ENCODE peak calls at places on chromosomes 12 and 14, in five cellular contexts. X is transverse colon, E is heart left ventricle, R is IMR-90, Y is body of pancreas. W is an unnamed sample.

GRCh38 chr14:60349663-60350365 is 100.8 kb downstream of the PPM1A start:
- DNase-seq in X (peak), E (peak), R (peak), Y (peak), W (peak)

GRCh38 chr12:13278249-13278787 is 81.8 kb downstream of the EMP1 start:
- DNase-seq in X (peak), E (peak), R (peak), Y (peak), W (peak)

GRCh38 chr12:46830731-46831334 is 5.0 kb upstream of the SLC38A4 start:
- DNase-seq in X (peak), E (no peak), R (no peak), Y (peak), W (peak)

GRCh38 chr12:115709410-115710065 is 568.0 kb downstream of the MED13L start:
- DNase-seq in X (peak), E (peak), R (no peak), Y (peak), W (peak)

GRCh38 chr12:77488041-77488620 is 342.6 kb upstream of the NAV3 start:
- DNase-seq in X (no peak), E (no peak), R (peak), Y (no peak), W (no peak)

GRCh38 chr14:92397140-92397815 is 74.3 kb downstream of the SLC24A4 start:
- DNase-seq in X (no peak), E (no peak), R (peak), Y (no peak), W (no peak)

GRCh38 chr14:101961011-101961721 is 3.2 kb upstream of the DYNC1H1 start:
- DNase-seq in X (peak), E (peak), R (peak), Y (peak), W (peak)

GRCh38 chr12:68189766-68190700 is 30.5 kb upstream of the IFNG start:
- DNase-seq in X (no peak), E (no peak), R (peak), Y (no peak), W (no peak)

GRCh38 chr12:101256271-101256670 is 23.6 kb upstream of the UTP20 start:
- DNase-seq in X (no peak), E (no peak), R (no peak), Y (no peak), W (no peak)

GRCh38 chr12:3303410-3304136 is 187.4 kb upstream of the PRMT8 start:
- DNase-seq in X (no peak), E (no peak), R (no peak), Y (peak), W (no peak)
- TF ChIP-seq CTCF in X (no peak), E (no peak), R (no peak), Y (no peak), W (no peak)

DNA sequence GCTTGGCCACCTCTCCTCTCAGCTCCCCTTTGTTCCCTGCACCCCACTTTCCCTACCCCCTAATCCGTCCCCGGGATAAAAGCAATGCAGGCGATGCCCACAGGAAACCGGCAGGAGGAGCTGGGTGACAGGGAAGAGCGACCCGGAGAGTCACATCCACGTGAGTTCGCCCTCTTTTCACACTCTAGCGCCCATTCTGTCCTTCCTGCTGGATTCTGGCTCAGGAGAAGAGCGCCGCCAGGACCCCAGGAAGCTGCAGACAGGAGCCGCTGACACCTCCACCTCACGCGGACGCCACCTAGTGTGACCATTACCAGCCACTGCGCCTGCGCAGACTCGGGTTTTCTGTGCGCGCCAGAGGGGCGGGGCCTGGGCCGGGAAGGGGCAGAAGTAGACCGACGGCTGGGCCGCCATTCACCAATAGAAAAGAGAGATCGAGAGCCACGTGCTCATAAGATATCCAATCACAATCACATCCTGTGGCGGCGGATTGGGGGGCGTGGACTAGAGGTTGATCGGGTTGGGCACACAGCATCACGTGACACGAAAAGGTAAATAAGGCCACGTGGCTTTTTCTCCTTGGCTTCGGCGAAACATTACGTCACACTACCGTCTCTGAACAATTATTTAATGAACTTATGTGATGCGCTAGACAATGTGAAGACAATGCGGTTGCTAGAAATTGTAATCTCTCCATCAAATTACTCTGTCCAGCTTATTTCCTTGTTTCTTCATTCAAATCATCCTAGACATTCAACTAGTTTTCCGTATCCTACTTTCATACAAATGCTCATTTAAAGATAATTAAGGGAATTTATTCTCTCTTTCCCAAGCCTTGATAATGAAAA is 10.1 kb downstream of the PLA2G1B start:
- DNase-seq in X (peak), E (peak), R (peak), Y (peak), W (peak)
- H3K27ac ChIP-seq in X (peak), E (peak), R (peak), Y (peak), W (peak)

DNA sequence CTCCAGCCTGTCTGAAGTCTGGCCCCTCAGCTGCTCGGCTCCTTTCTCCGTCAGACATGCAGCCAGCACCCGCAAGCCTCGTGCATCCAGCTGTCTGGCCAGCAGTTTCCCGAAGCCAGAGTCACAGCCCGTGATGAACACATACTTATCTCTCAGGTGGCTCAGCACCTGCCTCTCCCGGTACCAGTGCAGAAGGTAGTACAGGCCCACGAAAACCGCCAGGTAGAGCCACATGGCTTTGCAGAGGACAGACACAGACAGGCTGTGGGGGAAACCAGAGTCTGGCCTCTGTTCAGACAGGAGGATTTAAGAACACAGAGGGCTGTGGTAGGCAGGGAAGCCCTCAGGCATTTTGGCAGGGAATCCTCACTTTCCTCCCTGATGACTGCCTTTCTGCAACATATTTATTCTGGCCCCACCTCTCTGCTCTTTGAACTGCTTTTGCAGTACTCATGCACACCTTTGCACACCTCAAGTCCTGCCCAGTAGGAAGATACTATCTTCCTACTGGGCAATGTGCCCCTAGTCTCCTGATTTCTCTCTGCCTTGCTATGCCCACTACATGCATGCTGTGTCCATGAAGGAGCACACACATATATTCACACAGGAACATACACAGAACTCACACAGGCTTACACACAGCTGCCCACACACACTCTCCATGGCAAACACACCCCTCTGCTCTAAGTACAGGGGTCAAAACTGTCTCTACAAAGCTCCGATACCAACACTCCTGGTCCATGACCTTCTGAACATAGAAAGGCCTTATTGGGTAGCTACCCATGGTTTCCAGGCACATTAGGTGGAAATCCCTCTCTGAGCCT is at the start of gene RDH16:
- DNase-seq in X (no peak), E (no peak), R (no peak), Y (no peak), W (no peak)
- TF ChIP-seq POLR2A in X (no peak), E (no peak), R (no peak), Y (no peak), W (no peak)

DNA sequence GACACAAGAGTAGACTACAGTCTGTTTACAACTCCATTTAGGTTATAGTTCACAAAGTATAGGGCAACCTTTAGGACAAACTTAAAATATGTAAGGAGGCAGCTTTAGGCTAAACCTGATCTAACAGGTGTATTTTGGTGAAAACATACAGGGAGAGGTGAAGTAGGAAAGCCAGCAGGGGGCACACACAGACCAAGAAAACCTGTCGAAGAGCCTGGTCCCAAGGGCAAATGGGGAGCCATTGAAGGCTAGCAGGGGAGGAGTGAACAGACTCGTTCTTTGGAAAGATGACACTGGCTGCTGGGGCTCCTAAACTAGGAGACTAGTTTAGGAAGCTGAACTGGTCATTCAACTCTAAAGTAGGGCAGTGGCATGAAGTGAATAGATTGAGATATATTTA is 138.8 kb upstream of the WSCD2 start:
- DNase-seq in X (peak), E (no peak), R (no peak), Y (peak), W (peak)
- TF ChIP-seq CTCF in X (peak), E (peak), R (peak), Y (peak), W (peak)

GRCh38 chr12:29216266-29216665 is 67.2 kb downstream of the FAR2 start:
- DNase-seq in X (no peak), E (no peak), R (no peak), Y (no peak), W (no peak)
- H3K27ac ChIP-seq in X (no peak), E (no peak), R (no peak), Y (no peak), W (no peak)

DNA sequence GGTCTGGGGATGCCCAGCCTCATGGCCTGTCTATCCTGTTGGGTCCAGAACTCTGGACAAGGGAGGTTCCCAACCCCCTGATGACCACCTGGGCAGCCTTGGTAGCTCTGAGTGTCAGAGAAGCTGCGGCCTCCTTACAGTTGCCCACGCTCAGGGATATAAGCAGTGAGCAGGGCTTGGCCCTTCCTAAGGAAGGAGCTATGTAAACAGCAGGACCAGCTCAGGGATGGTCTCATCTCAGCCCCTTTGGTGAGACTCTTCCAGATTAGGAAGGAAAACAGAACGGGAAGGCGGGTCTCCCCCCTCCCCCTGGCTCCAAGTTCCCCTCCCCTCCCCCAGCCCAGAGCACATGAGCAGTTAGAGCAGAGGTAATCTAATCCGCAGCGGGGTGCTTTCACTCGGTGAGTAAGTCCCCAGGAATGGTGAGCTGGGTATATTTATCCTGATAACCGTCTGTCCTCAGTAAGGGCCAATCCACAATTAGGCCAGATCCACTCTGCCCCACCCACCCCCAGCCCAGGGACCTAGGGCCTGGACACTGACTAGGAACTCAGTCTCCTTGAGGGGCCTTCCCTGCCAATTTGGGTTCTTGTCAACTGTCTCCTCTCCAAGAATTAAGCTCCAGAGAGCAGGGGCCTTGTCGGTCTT is 29.5 kb upstream of the RPLP0 start:
- DNase-seq in X (peak), E (peak), R (peak), Y (peak), W (peak)
- TF ChIP-seq POLR2A in X (no peak), E (no peak), R (peak), Y (no peak), W (peak)

GRCh38 chr14:43898709-43899108 is 608.4 kb downstream of the FSCB start:
- DNase-seq in X (no peak), E (no peak), R (no peak), Y (no peak), W (no peak)
- TF ChIP-seq CTCF in X (no peak), E (no peak), R (no peak), Y (no peak), W (no peak)

GRCh38 chr12:89210277-89210676 is 142.0 kb downstream of the DUSP6 start:
- DNase-seq in X (no peak), E (no peak), R (no peak), Y (no peak), W (no peak)
- H3K27ac ChIP-seq in X (no peak), E (no peak), R (no peak), Y (no peak), W (no peak)

GRCh38 chr12:118060301-118061010 is 523 bp downstream of the WSB2 start:
- DNase-seq in X (peak), E (peak), R (no peak), Y (peak), W (peak)

GRCh38 chr12:118061011-118061875 is at the start of gene WSB2:
- DNase-seq in X (peak), E (peak), R (peak), Y (peak), W (peak)

GRCh38 chr12:118063567-118064391 is 2.8 kb upstream of the WSB2 start:
- DNase-seq in X (no peak), E (no peak), R (peak), Y (no peak), W (no peak)

GRCh38 chr12:118059645-118060275 is 1.2 kb downstream of the WSB2 start:
- DNase-seq in X (no peak), E (no peak), R (peak), Y (no peak), W (no peak)

GRCh38 chr12:118061876-118062791 is 1.2 kb upstream of the WSB2 start:
- DNase-seq in X (peak), E (peak), R (peak), Y (peak), W (peak)
- TF ChIP-seq POLR2A in X (peak), E (no peak), R (peak), Y (peak), W (peak)

GRCh38 chr12:65232490-65233077 is 45.9 kb upstream of the MSRB3 start:
- DNase-seq in X (no peak), E (no peak), R (peak), Y (no peak), W (no peak)
- TF ChIP-seq CTCF in X (peak), E (peak), R (peak), Y (peak), W (peak)

W was measured in adrenal gland.